ENCODE peak calls at places on chromosome 5, in ten cellular contexts. E, V, K, M, H, C, X, S, Z and D are unnamed samples.
A peak's percentile ranks its signal among the peaks of the same experiment; 100 is the strongest.

GRCh38 chr5:23257656-23258055 is 249.8 kb upstream of the PRDM9 start:
- DNase-seq in K (no peak), V (no peak), Z (no peak), S (peak; percentile 72), M (peak; percentile 23), C (no peak), X (no peak), H (peak; percentile 25), E (no peak), D (no peak)

GRCh38 chr5:11027660-11028059 is 266.6 kb upstream of the DAP start:
- DNase-seq in V (no peak), H (no peak), C (no peak), M (no peak), E (no peak), X (no peak), S (no peak), K (no peak), Z (no peak), D (no peak)

GRCh38 chr5:146516151-146516475 is at the start of gene GPR151:
- DNase-seq in M (no peak), C (no peak), K (no peak), X (no peak), H (no peak), V (no peak), E (no peak), Z (no peak), S (no peak), D (no peak)

GRCh38 chr5:133610489-133611356 is 1.6 kb downstream of the FSTL4 start:
- DNase-seq in C (peak; percentile 84), E (peak; percentile 61), Z (peak; percentile 76), X (peak; percentile 70), K (peak; percentile 96), M (peak; percentile 4), H (peak; percentile 72), S (peak; percentile 72), V (peak; percentile 86), D (peak; percentile 93)

GRCh38 chr5:158855510-158855909 is 244.2 kb downstream of the EBF1 start:
- DNase-seq in V (no peak), M (no peak), K (no peak), C (no peak), X (no peak), E (no peak), Z (no peak), H (no peak), S (peak; percentile 92), D (no peak)

GRCh38 chr5:174505621-174506020 is 218.8 kb upstream of the MSX2 start:
- DNase-seq in E (no peak), C (no peak), X (no peak), V (no peak), M (peak; percentile 83), K (no peak), H (no peak), S (peak; percentile 82), Z (no peak), D (no peak)

GRCh38 chr5:68251804-68252648 is 36.5 kb downstream of the PIK3R1 start:
- DNase-seq in S (no peak), H (no peak), Z (no peak), C (no peak), E (peak; percentile 50), V (no peak), M (peak; percentile 89), K (no peak), X (no peak), D (peak; percentile 57)

GRCh38 chr5:17302138-17302537 is 84.7 kb downstream of the BASP1 start:
- DNase-seq in X (no peak), E (no peak), S (peak; percentile 88), V (no peak), C (no peak), M (no peak), K (no peak), Z (no peak), H (no peak), D (no peak)

GRCh38 chr5:124678992-124679519 is 67.4 kb downstream of the ZNF608 start:
- DNase-seq in S (no peak), V (no peak), M (no peak), K (peak; percentile 44), C (no peak), Z (no peak), X (no peak), E (no peak), H (no peak), D (no peak)

GRCh38 chr5:124677999-124678385 is 68.4 kb downstream of the ZNF608 start:
- DNase-seq in K (no peak), M (no peak), H (no peak), V (no peak), E (no peak), Z (no peak), X (no peak), S (no peak), C (no peak), D (no peak)

GRCh38 chr5:124678478-124678877 is 68.0 kb downstream of the ZNF608 start:
- DNase-seq in H (no peak), X (no peak), V (no peak), E (no peak), Z (no peak), M (no peak), C (no peak), S (no peak), K (no peak), D (no peak)

GRCh38 chr5:124677376-124677998 is 69.0 kb downstream of the ZNF608 start:
- DNase-seq in C (no peak), E (no peak), X (no peak), S (no peak), H (peak; percentile 47), Z (no peak), V (no peak), M (peak; percentile 82), K (no peak), D (no peak)

GRCh38 chr5:124679578-124680210 is 66.7 kb downstream of the ZNF608 start:
- DNase-seq in C (no peak), X (no peak), V (no peak), Z (no peak), H (no peak), M (no peak), S (no peak), K (no peak), E (no peak), D (no peak)
- H3K4me1 ChIP-seq in C (no peaks in the 10 kb centered on the region), X (peaks cover 13% of the 10 kb centered on the region), V (peaks cover 51% of the 10 kb centered on the region), Z (peaks cover 58% of the 10 kb centered on the region), H (no peaks in the 10 kb centered on the region), M (no peaks in the 10 kb centered on the region), S (peaks cover 7% of the 10 kb centered on the region), K (peaks cover 60% of the 10 kb centered on the region), E (peaks cover 67% of the 10 kb centered on the region), D (peaks cover 24% of the 10 kb centered on the region)

GRCh38 chr5:140381351-140381750 is 20.3 kb upstream of the ANKHD1 start:
- DNase-seq in X (no peak), M (no peak), E (no peak), K (no peak), V (no peak), C (no peak), S (no peak), H (no peak), Z (no peak), D (no peak)
- TF ChIP-seq CTCF in X (no peak), M (no peak), E (no peak), K (no peak), V (no peak), C (no peak), S (no peak), H (no peak), Z (no peak), D (no peak)

GRCh38 chr5:179323026-179323571 is 22.2 kb downstream of the ADAMTS2 start:
- DNase-seq in V (peak; percentile 47), S (no peak), H (no peak), Z (no peak), M (no peak), C (peak; percentile 57), E (peak; percentile 17), X (no peak), K (no peak), D (no peak)

GRCh38 chr5:179324760-179325295 is 20.4 kb downstream of the ADAMTS2 start:
- DNase-seq in H (no peak), X (no peak), S (no peak), E (peak; percentile 2), Z (no peak), V (peak; percentile 18), K (no peak), M (no peak), C (peak; percentile 20), D (no peak)

GRCh38 chr5:179321206-179321987 is 23.9 kb downstream of the ADAMTS2 start:
- DNase-seq in E (peak; percentile 1), H (no peak), C (peak; percentile 64), V (peak; percentile 30), X (no peak), Z (no peak), S (no peak), M (no peak), K (no peak), D (no peak)

GRCh38 chr5:179319741-179320281 is 25.4 kb downstream of the ADAMTS2 start:
- DNase-seq in X (no peak), Z (no peak), H (no peak), V (peak; percentile 51), M (peak; percentile 52), E (peak; percentile 45), S (no peak), K (no peak), C (peak; percentile 63), D (no peak)

DNA sequence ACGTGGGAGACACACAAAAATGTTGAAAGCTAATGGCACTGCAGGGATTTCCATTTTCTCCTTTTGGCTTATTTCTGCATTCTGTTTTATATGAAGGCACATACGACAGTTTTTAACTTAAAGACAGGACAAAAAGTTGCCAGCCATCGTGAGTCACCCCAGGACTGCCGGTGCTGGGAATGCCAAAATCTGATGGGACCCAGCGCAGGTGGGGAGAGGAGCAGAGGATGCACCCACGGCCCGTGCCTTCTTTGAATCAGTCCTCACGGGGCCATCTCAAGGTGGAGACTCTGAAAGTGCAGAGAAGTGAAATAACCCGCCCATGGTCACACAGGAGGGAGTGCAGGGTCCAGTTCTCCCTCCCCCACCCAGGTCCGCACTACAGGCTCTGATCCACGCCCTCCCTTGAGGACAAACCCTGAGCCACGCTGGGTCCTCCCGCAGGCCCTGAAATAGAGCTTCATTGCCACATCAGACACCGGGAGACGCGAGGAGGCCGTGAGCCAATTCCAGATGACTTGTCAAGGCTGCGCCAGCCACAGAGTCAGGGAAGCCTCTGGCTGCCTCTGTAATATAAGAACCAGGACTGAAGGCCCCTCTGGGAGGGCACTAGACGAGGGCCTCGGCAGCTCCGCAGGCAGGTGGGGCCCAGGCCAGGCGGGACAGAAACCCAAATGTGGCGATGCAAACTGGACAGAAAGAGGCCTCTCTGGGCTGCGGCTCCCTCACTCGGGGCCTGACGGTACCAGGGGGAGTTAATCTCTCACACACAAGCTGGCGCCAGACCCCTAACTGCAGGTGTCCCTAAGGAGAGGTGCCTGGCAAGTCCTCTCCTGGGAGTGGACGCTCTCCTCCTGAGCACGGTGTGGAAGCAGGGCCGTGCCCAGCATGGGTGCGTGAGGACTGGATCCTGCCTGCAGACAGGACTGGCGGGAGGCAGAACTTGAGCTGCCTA is 22.9 kb downstream of the ADAMTS2 start:
- DNase-seq in V (peak; percentile 58), H (no peak), S (no peak), Z (no peak), E (peak; percentile 45), K (no peak), C (peak; percentile 62), M (no peak), X (no peak), D (no peak)
- H3K4me1 ChIP-seq in V (peaks cover 8% of the 10 kb centered on the region), H (no peaks in the 10 kb centered on the region), S (no peaks in the 10 kb centered on the region), Z (no peaks in the 10 kb centered on the region), E (no peaks in the 10 kb centered on the region), K (peaks cover 22% of the 10 kb centered on the region), C (peaks cover 4% of the 10 kb centered on the region), M (peaks cover 13% of the 10 kb centered on the region), X (peaks cover 2% of the 10 kb centered on the region), D (no peaks in the 10 kb centered on the region)

DNA sequence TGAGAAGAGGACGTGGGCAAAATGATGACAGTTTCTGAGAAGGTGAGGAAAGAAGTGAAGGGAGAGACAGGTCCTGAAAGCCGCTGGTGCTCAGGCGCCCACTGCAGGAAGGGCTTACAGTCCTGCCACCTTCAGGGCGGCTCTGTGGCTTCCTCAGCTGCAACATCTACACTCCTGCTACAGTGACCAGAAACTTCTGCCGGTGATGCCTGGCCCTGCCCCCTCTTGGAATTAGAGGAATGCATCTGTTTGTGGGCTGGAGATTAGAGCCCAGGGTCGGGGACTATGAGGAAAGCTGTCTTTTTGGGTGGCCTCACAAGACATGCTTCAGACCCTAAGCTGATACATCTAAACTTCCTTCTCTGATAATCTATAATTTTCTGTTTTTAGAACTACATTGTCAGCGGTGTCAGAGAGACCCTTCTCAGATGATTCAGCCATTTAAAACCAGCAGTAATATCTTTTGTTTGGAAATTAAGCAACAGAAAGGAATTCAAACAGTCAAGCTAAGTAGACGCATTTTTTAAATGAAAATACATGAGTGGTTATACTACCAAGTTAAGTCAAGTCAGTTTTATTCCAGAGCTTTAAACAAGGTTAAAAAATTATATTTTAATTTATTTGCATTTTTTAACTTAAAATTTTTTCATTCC is 30.4 kb downstream of the PRDM6 start:
- DNase-seq in E (no peak), C (no peak), H (no peak), V (no peak), M (peak; percentile 74), X (no peak), Z (no peak), K (peak; percentile 74), S (no peak), D (peak; percentile 95)
- TF ChIP-seq CTCF in E (no peak), C (no peak), H (no peak), V (no peak), M (peak; percentile 33), X (no peak), Z (no peak), K (peak; percentile 24), S (no peak), D (peak; percentile 73)